ENCODE peak calls at places on chromosomes 16 and 17, in five cellular contexts. E, U, S, J and D are unnamed samples.

GRCh38 chr17:814371-814770 is 32.2 kb downstream of the MRM3 start:
- DNase-seq in E (no peak), U (no peak), S (no peak), J (no peak), D (no peak)

GRCh38 chr17:36940313-36941264 is 3.3 kb downstream of the LHX1 start:
- DNase-seq in E (no peak), U (no peak), S (no peak), J (no peak), D (no peak)

GRCh38 chr17:57669671-57670529 is 75.2 kb downstream of the CCDC182 start:
- DNase-seq in E (no peak), U (no peak), S (no peak), J (no peak), D (no peak)

GRCh38 chr17:48756816-48757215 is 28.3 kb upstream of the HOXB13 start:
- DNase-seq in E (peak; percentile 17), U (peak; percentile 43), S (no peak), J (no peak), D (no peak)

GRCh38 chr17:14331200-14331981 is 30.5 kb downstream of the HS3ST3B1 start:
- DNase-seq in E (peak; percentile 52), U (no peak), S (no peak), J (no peak), D (no peak)

GRCh38 chr16:27313422-27314160 is at the start of gene IL4R:
- DNase-seq in E (peak; percentile 70), U (peak; percentile 48), S (peak; percentile 55), J (peak; percentile 91), D (no peak)

GRCh38 chr16:53080345-53081031 is 25.7 kb downstream of the CHD9 start:
- DNase-seq in E (peak; percentile 71), U (peak; percentile 69), S (no peak), J (peak; percentile 93), D (no peak)

GRCh38 chr16:64981568-64982281 is 140.1 kb downstream of the CDH11 start:
- DNase-seq in E (no peak), U (no peak), S (no peak), J (no peak), D (no peak)

GRCh38 chr17:8611671-8612298 is 18.7 kb downstream of the MYH10 start:
- DNase-seq in E (no peak), U (no peak), S (no peak), J (peak; percentile 57), D (no peak)

GRCh38 chr17:77106874-77107358 is 33.9 kb upstream of the SEC14L1 start:
- DNase-seq in E (no peak), U (no peak), S (no peak), J (no peak), D (no peak)

GRCh38 chr16:19884021-19884485 is 595 bp downstream of the GPRC5B start:
- DNase-seq in E (no peak), U (no peak), S (peak; percentile 1), J (peak; percentile 20), D (no peak)

GRCh38 chr17:82152556-82153294 is 54.7 kb upstream of the FASN start:
- DNase-seq in E (no peak), U (no peak), S (no peak), J (no peak), D (no peak)

GRCh38 chr17:71084219-71084618 is 914.9 kb downstream of the KCNJ2 start:
- DNase-seq in E (peak; percentile 67), U (peak; percentile 77), S (no peak), J (peak; percentile 35), D (no peak)

GRCh38 chr17:36625188-36625587 is 23.8 kb downstream of the MRM1 start:
- DNase-seq in E (no peak), U (no peak), S (no peak), J (no peak), D (no peak)

GRCh38 chr17:50931003-50931878 is 65.1 kb upstream of the TOB1 start:
- DNase-seq in E (peak; percentile 84), U (peak; percentile 75), S (peak; percentile 36), J (peak; percentile 98), D (no peak)

GRCh38 chr17:77256710-77257109 is 115.9 kb downstream of the SEC14L1 start:
- DNase-seq in E (no peak), U (no peak), S (no peak), J (no peak), D (no peak)

GRCh38 chr17:81272616-81273015 is 22.5 kb downstream of the SLC38A10 start:
- DNase-seq in E (no peak), U (no peak), S (no peak), J (no peak), D (no peak)

GRCh38 chr16:23155445-23156049 is 6.3 kb upstream of the USP31 start:
- DNase-seq in E (no peak), U (peak; percentile 37), S (no peak), J (no peak), D (no peak)

GRCh38 chr17:8436169-8436932 is 667 bp downstream of the NDEL1 start:
- DNase-seq in E (peak; percentile 51), U (peak; percentile 31), S (peak; percentile 50), J (peak; percentile 87), D (no peak)

GRCh38 chr16:64362193-64362592 is 759.7 kb downstream of the CDH11 start:
- DNase-seq in E (no peak), U (peak; percentile 77), S (no peak), J (peak; percentile 72), D (no peak)

GRCh38 chr17:27295945-27296344 is 2.0 kb downstream of the WSB1 start:
- DNase-seq in E (no peak), U (peak; percentile 9), S (no peak), J (peak; percentile 28), D (no peak)

GRCh38 chr17:67520916-67521772 is 144.1 kb downstream of the PITPNC1 start:
- DNase-seq in E (no peak), U (peak; percentile 50), S (no peak), J (peak; percentile 82), D (no peak)

GRCh38 chr16:49503242-49504022 is 129.8 kb downstream of the C16orf78 start:
- DNase-seq in E (no peak), U (no peak), S (no peak), J (no peak), D (no peak)

GRCh38 chr16:17529982-17530760 is 59.4 kb upstream of the XYLT1 start:
- DNase-seq in E (no peak), U (no peak), S (peak; percentile 15), J (no peak), D (no peak)

GRCh38 chr17:71792966-71793365 is 327.9 kb upstream of the SOX9 start:
- DNase-seq in E (no peak), U (peak; percentile 95), S (no peak), J (peak; percentile 86), D (no peak)

GRCh38 chr17:752620-753219 is 656 bp upstream of the GEMIN4 start:
- DNase-seq in E (peak; percentile 50), U (no peak), S (peak; percentile 30), J (peak; percentile 76), D (no peak)

GRCh38 chr17:48330386-48330785 is 99.6 kb downstream of the SKAP1 start:
- DNase-seq in E (no peak), U (peak; percentile 62), S (no peak), J (no peak), D (no peak)

GRCh38 chr16:1643521-1643920 is 31.4 kb downstream of the CRAMP1 start:
- DNase-seq in E (no peak), U (no peak), S (no peak), J (no peak), D (no peak)

GRCh38 chr17:51653902-51654301 is 393.6 kb downstream of the UTP18 start:
- DNase-seq in E (peak; percentile 43), U (peak; percentile 45), S (no peak), J (no peak), D (no peak)

GRCh38 chr17:54194268-54194667 is 371.5 kb downstream of the KIF2B start:
- DNase-seq in E (no peak), U (no peak), S (no peak), J (no peak), D (no peak)

GRCh38 chr16:82694239-82694874 is 67.6 kb downstream of the CDH13 start:
- DNase-seq in E (no peak), U (peak; percentile 67), S (no peak), J (peak; percentile 69), D (no peak)

GRCh38 chr16:67560827-67561342 is 1.4 kb upstream of the CTCF start:
- DNase-seq in E (no peak), U (peak; percentile 17), S (no peak), J (peak; percentile 14), D (no peak)
- H3K27ac ChIP-seq in E (no peak overlapping the region), U (no peak overlapping the region), S (peak overlapping the region; percentile 82), J (peak overlapping the region; percentile 98), D (peak overlapping the region; percentile 100)

DNA sequence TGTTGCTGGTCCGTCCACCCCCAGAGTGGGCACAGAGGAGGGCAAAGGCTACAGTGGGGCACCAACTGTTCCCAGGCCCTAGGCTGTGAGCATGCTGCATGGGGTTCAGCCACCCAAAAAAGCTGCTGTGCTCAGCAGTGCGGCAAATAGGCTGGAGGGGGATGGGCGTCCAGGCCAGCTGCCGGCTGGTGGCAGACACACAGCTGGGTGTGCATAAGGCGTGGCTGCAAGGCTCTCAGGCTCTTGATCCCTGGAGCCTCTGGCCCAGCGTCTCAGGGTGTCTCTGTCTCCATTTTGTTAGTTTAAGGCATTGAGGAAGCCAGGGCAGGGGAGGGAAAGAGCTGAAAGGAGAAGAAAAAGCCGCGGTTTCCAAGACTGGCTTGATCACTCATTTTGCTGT is 8.8 kb downstream of the RPL19 start:
- DNase-seq in E (peak; percentile 79), U (no peak), S (no peak), J (no peak), D (no peak)
- H3K27ac ChIP-seq in E (no peak overlapping the region), U (no peak overlapping the region), S (peak overlapping the region; percentile 7), J (no peak overlapping the region), D (peak overlapping the region; percentile 58)

GRCh38 chr17:65202833-65203571 is 65.8 kb downstream of the RGS9 start:
- DNase-seq in E (no peak), U (no peak), S (no peak), J (no peak), D (no peak)

GRCh38 chr17:65204001-65204400 is 66.8 kb downstream of the RGS9 start:
- DNase-seq in E (no peak), U (no peak), S (no peak), J (no peak), D (no peak)

GRCh38 chr17:65205655-65206054 is 68.5 kb downstream of the RGS9 start:
- DNase-seq in E (no peak), U (no peak), S (no peak), J (no peak), D (no peak)

DNA sequence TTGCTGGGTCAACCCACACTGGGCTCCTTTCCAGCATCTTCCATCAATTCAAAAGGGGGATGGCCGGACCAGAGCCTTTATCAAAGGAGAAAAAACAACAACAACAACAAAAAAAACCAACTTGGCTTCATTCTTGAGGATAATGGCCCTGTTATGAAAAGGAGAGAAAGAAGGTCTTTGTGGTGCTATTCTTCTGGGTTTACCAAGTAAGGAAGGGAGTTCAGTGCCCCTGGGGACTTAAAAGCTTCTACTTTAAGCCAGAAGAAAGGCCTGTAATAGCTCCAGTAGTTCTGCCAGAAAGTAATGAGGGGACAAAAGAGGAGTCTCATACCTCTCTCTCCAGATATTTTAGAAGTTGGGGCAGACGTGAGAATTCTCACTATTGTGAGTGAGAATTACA is 71.6 kb downstream of the RGS9 start:
- DNase-seq in E (no peak), U (no peak), S (no peak), J (no peak), D (no peak)
- H3K27ac ChIP-seq in E (no peak overlapping the region), U (no peak overlapping the region), S (no peak overlapping the region), J (no peak overlapping the region), D (no peak overlapping the region)

GRCh38 chr17:59668816-59669215 is 38.4 kb downstream of the PTRH2 start:
- DNase-seq in E (no peak), U (peak; percentile 93), S (no peak), J (peak; percentile 94), D (no peak)
- H3K27ac ChIP-seq in E (no peak overlapping the region), U (peak overlapping the region; percentile 44), S (no peak overlapping the region), J (peak overlapping the region; percentile 55), D (no peak overlapping the region)